ENCODE peak calls at places on chromosomes 16 and 17, in four cellular contexts. O is ascending aorta, I is skeletal muscle cell, V is left lung. A is an unnamed sample.

GRCh38 chr17:68514809-68515208 is 2.6 kb downstream of the PRKAR1A start:
- DNase-seq in O (no peak), I (peak), V (no peak), A (no peak)

GRCh38 chr17:60602385-60602742 is 2.4 kb downstream of the PPM1D start:
- DNase-seq in O (no peak), I (no peak), V (no peak), A (no peak)

GRCh38 chr16:27480761-27481160 is 69.0 kb downstream of the GTF3C1 start:
- DNase-seq in O (no peak), I (no peak), V (no peak), A (no peak)

GRCh38 chr16:1526608-1527555 is 6.6 kb upstream of the TMEM204 start:
- DNase-seq in O (no peak), I (no peak), V (no peak), A (no peak)

GRCh38 chr16:57564571-57565270 is 22.3 kb downstream of the ADGRG5 start:
- DNase-seq in O (no peak), I (no peak), V (no peak), A (peak)

GRCh38 chr17:80279895-80280294 is 19.2 kb downstream of the RNF213 start:
- DNase-seq in O (no peak), I (peak), V (peak), A (no peak)

GRCh38 chr17:82338858-82339633 is 5.5 kb upstream of the SECTM1 start:
- DNase-seq in O (no peak), I (peak), V (no peak), A (no peak)

GRCh38 chr17:64658931-64659330 is 3.2 kb downstream of the SMURF2 start:
- DNase-seq in O (no peak), I (no peak), V (no peak), A (peak)

GRCh38 chr16:79776243-79776884 is 175.8 kb upstream of the MAF start:
- DNase-seq in O (no peak), I (no peak), V (no peak), A (no peak)

GRCh38 chr17:66165537-66166123 is 26.3 kb downstream of the CEP112 start:
- DNase-seq in O (no peak), I (peak), V (no peak), A (peak)

GRCh38 chr16:46883353-46883689 is 841 bp upstream of the GPT2 start:
- DNase-seq in O (no peak), I (no peak), V (no peak), A (no peak)

GRCh38 chr16:57234707-57235092 is 10.4 kb upstream of the ARL2BP start:
- DNase-seq in O (no peak), I (no peak), V (no peak), A (no peak)

GRCh38 chr16:30524575-30525571 is 1.5 kb downstream of the ZNF768 start:
- DNase-seq in O (no peak), I (no peak), V (no peak), A (no peak)

GRCh38 chr17:50638851-50639767 is 4.4 kb downstream of the ABCC3 start:
- DNase-seq in O (peak), I (peak), V (peak), A (peak)

GRCh38 chr17:521168-521525 is 168.5 kb upstream of the RPH3AL start:
- DNase-seq in O (no peak), I (no peak), V (no peak), A (no peak)

GRCh38 chr17:16199093-16199492 is 16.2 kb downstream of the NCOR1 start:
- DNase-seq in O (no peak), I (no peak), V (no peak), A (peak)

GRCh38 chr17:29237476-29238132 is 9.1 kb upstream of the CRYBA1 start:
- DNase-seq in O (no peak), I (no peak), V (no peak), A (peak)

GRCh38 chr16:81261049-81261648 is 22.7 kb downstream of the BCO1 start:
- DNase-seq in O (no peak), I (no peak), V (no peak), A (peak)

GRCh38 chr16:2483160-2483559 is 8.2 kb downstream of the TBC1D24 start:
- DNase-seq in O (no peak), I (no peak), V (no peak), A (no peak)

GRCh38 chr16:69143116-69143515 is 10.7 kb downstream of the UTP4 start:
- DNase-seq in O (no peak), I (no peak), V (no peak), A (peak)
- H3K4me3 ChIP-seq in O (no peak), I (no peak), V (no peak), A (no peak)

DNA sequence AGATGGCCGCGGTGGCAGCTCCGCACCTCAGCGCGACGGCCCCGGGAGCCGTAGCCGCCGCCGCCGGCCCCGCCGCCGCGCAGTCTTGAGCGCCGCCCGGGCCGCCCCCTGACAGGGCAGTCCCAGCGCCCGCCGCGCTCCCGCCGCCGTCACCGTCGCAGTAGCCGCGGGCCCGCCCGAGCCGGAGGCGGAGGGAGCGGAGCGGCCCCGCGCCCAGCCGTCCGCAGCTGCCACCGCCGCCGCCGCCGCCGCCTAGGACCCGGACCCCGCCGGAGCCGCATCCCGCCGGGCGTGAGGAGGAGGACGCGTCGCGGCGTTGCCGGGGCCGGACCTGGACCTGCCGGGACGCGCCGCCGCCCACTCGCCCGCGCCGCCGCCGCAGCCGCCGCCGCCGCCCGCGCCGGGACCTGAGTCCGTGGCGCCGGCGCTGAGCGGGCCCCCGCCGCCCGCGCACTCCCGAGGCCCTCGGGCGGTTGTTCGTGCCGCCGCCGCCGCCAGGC is 263 bp downstream of the TNRC6C start:
- DNase-seq in O (no peak), I (no peak), V (no peak), A (no peak)
- H3K4me3 ChIP-seq in O (peak), I (peak), V (peak), A (no peak)

GRCh38 chr17:27456681-27457404 is 595 bp downstream of the KSR1 start:
- DNase-seq in O (no peak), I (no peak), V (no peak), A (no peak)
- H3K4me3 ChIP-seq in O (peak), I (peak), V (peak), A (peak)

GRCh38 chr17:75832652-75833400 is 11.4 kb downstream of the UNC13D start:
- DNase-seq in O (no peak), I (no peak), V (no peak), A (peak)
- H3K4me3 ChIP-seq in O (no peak), I (no peak), V (no peak), A (peak)

DNA sequence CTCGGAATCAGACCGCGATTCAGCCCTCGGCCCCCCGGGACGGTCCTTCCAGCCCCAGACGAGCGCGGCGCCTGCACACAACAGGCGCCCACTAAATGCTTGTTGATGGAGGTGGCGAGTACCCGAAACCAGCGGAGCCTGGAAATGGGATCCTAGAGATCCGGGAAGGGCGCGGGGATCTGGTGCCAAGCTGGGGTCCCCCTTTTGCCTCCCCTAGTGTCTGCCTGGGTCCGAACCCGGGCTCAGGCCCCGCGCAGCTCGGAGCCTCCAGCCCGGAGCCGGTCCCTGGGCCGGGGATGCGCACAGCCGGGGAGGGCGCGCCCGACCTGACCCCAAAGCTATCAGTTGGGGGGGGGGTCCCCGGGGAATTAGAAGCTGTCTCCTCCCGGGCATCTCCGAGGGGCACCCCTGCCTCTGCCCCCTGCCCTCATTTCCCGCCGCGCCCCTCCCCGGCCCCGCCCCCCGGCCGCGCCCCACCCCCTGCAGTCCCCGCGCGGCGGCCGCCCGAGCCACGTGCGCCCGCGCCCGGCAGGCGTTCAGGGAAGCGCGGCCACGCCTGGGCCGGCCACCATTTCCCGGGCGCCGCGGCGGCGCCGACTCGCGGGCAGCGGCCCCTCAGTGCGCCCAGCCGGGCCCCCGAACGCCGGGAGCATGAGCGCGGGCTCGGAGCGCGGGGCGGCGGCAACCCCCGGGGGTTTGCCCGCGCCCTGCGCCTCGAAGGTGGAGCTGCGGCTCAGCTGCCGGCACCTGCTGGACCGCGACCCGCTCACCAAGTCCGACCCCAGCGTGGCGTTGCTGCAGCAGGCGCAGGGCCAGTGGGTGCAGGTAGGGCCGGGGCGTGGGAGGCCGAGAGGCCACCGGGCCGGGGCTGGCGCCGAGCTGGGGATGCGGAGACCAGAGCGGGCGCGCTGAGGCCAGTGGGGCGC is at the start of gene CPNE7:
- DNase-seq in O (no peak), I (no peak), V (no peak), A (no peak)
- H3K4me3 ChIP-seq in O (peak), I (peak), V (peak), A (no peak)

DNA sequence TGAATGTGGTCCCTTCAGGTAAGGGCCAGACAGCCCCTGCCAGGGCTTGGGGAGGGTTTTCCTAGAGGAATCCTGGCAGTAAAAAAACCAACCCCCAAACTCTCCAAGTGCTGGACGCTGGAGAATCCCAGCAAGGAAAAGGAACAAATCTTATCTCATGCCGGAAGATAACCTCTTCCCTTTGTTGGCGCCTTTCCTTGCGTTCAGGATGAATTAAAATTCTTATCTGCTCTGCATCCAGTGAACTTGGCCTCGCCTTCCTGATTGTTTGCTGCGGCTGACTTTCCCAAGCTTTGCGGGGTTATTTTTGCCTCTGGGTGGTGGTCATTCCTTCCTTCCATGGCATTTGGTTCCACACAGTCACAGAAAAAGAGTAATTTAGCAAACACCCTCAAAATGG is 77.6 kb downstream of the MRC2 start:
- DNase-seq in O (no peak), I (no peak), V (peak), A (no peak)
- H3K4me3 ChIP-seq in O (peak), I (peak), V (peak), A (no peak)